ENCODE peak calls at places on chromosomes 1 and 21, in four cellular contexts. One of them, this sample, is unnamed.

GRCh38 chr1:2368053-2368744 is 23.2 kb downstream of the MORN1 start:
- DNase-seq in K562: no peak
- DNase-seq in GM12878: no peak
- DNase-seq in HepG2: no peak
- DNase-seq in this sample: no peak

GRCh38 chr21:31220567-31220966 is 123.5 kb downstream of the TIAM1 start:
- DNase-seq in HepG2: peak
- DNase-seq in K562: no peak
- DNase-seq in GM12878: no peak
- DNase-seq in this sample: no peak

GRCh38 chr1:77473690-77474089 is 191.9 kb downstream of the AK5 start:
- DNase-seq in K562: no peak
- DNase-seq in HepG2: no peak
- DNase-seq in GM12878: no peak
- DNase-seq in this sample: no peak

GRCh38 chr1:21175670-21176581 is 771 bp downstream of the EIF4G3 start:
- DNase-seq in K562: peak
- DNase-seq in GM12878: no peak
- DNase-seq in HepG2: no peak
- DNase-seq in this sample: no peak

GRCh38 chr1:229717774-229718173 is 91.7 kb downstream of the URB2 start:
- DNase-seq in K562: no peak
- DNase-seq in GM12878: no peak
- DNase-seq in HepG2: peak
- DNase-seq in this sample: no peak

GRCh38 chr1:8754993-8755392 is 62.4 kb downstream of the RERE start:
- DNase-seq in HepG2: peak
- DNase-seq in K562: no peak
- DNase-seq in GM12878: no peak
- DNase-seq in this sample: no peak

GRCh38 chr1:83060216-83060615 is 938.7 kb downstream of the TTLL7 start:
- DNase-seq in GM12878: no peak
- DNase-seq in K562: no peak
- DNase-seq in HepG2: no peak
- DNase-seq in this sample: peak

GRCh38 chr1:37556712-37557196 is at the start of gene DNALI1:
- DNase-seq in K562: peak
- DNase-seq in HepG2: peak
- DNase-seq in GM12878: no peak
- DNase-seq in this sample: peak

GRCh38 chr1:238621405-238621804 is 730.7 kb upstream of the ZP4 start:
- DNase-seq in HepG2: no peak
- DNase-seq in GM12878: no peak
- DNase-seq in K562: no peak
- DNase-seq in this sample: no peak

GRCh38 chr1:234835239-234835638 is 225.3 kb upstream of the IRF2BP2 start:
- DNase-seq in GM12878: no peak
- DNase-seq in HepG2: no peak
- DNase-seq in K562: no peak
- DNase-seq in this sample: no peak

GRCh38 chr1:20126806-20127440 is 7.6 kb upstream of the PLA2G2D start:
- DNase-seq in GM12878: no peak
- DNase-seq in K562: no peak
- DNase-seq in HepG2: no peak
- DNase-seq in this sample: no peak

GRCh38 chr21:26072891-26073615 is 97.5 kb downstream of the APP start:
- DNase-seq in K562: no peak
- DNase-seq in HepG2: no peak
- DNase-seq in GM12878: no peak
- DNase-seq in this sample: no peak

GRCh38 chr1:218304281-218305039 is 19.4 kb downstream of the RRP15 start:
- DNase-seq in GM12878: no peak
- DNase-seq in HepG2: no peak
- DNase-seq in K562: peak
- DNase-seq in this sample: peak

GRCh38 chr1:3016641-3017439 is 4.4 kb upstream of the ACTRT2 start:
- DNase-seq in GM12878: no peak
- DNase-seq in K562: no peak
- DNase-seq in HepG2: no peak
- DNase-seq in this sample: no peak

GRCh38 chr1:89552481-89553194 is 28.0 kb downstream of the LRRC8B start:
- DNase-seq in GM12878: peak
- DNase-seq in K562: no peak
- DNase-seq in HepG2: no peak
- DNase-seq in this sample: no peak

GRCh38 chr1:206501881-206502280 is 5.5 kb upstream of the RASSF5 start:
- DNase-seq in K562: no peak
- DNase-seq in HepG2: no peak
- DNase-seq in GM12878: no peak
- DNase-seq in this sample: no peak

GRCh38 chr1:100530901-100531487 is 6.9 kb upstream of the GPR88 start:
- DNase-seq in K562: no peak
- DNase-seq in HepG2: no peak
- DNase-seq in GM12878: peak
- DNase-seq in this sample: no peak

GRCh38 chr1:170959385-170959784 is 24.1 kb downstream of the MROH9 start:
- DNase-seq in GM12878: no peak
- DNase-seq in HepG2: no peak
- DNase-seq in K562: no peak
- DNase-seq in this sample: no peak

GRCh38 chr1:150388241-150388640 is 24.3 kb downstream of the RPRD2 start:
- DNase-seq in GM12878: no peak
- DNase-seq in K562: no peak
- DNase-seq in HepG2: no peak
- DNase-seq in this sample: no peak

GRCh38 chr1:235649722-235650163 is at the start of gene GNG4:
- DNase-seq in HepG2: no peak
- DNase-seq in K562: no peak
- DNase-seq in GM12878: no peak
- DNase-seq in this sample: peak

GRCh38 chr1:178151831-178152230 is 57.9 kb downstream of the RASAL2 start:
- DNase-seq in HepG2: no peak
- DNase-seq in GM12878: no peak
- DNase-seq in K562: no peak
- DNase-seq in this sample: no peak

GRCh38 chr1:47536646-47537118 is 98.8 kb downstream of the FOXD2 start:
- DNase-seq in HepG2: no peak
- DNase-seq in GM12878: no peak
- DNase-seq in K562: no peak
- DNase-seq in this sample: peak

GRCh38 chr1:153749408-153750005 is 21.7 kb downstream of the INTS3 start:
- DNase-seq in HepG2: peak
- DNase-seq in GM12878: peak
- DNase-seq in K562: peak
- DNase-seq in this sample: peak

GRCh38 chr1:8197493-8198282 is 120.2 kb upstream of the SLC45A1 start:
- DNase-seq in GM12878: no peak
- DNase-seq in HepG2: peak
- DNase-seq in K562: peak
- DNase-seq in this sample: no peak

GRCh38 chr21:35309316-35309715 is 260.2 kb upstream of the RUNX1 start:
- DNase-seq in K562: no peak
- DNase-seq in GM12878: no peak
- DNase-seq in HepG2: no peak
- DNase-seq in this sample: no peak

GRCh38 chr1:212302745-212303383 is 17.7 kb downstream of the PPP2R5A start:
- DNase-seq in GM12878: no peak
- DNase-seq in HepG2: no peak
- DNase-seq in K562: no peak
- DNase-seq in this sample: no peak

GRCh38 chr1:91597215-91597614 is 96.6 kb downstream of the CDC7 start:
- DNase-seq in HepG2: no peak
- DNase-seq in GM12878: no peak
- DNase-seq in K562: no peak
- DNase-seq in this sample: no peak

GRCh38 chr1:35398739-35399138 is 130.2 kb downstream of the ZMYM4 start:
- DNase-seq in HepG2: no peak
- DNase-seq in K562: no peak
- DNase-seq in GM12878: no peak
- DNase-seq in this sample: no peak

GRCh38 chr1:247482747-247483146 is 24.8 kb upstream of the OR2B11 start:
- DNase-seq in HepG2: no peak
- DNase-seq in GM12878: no peak
- DNase-seq in K562: no peak
- DNase-seq in this sample: no peak
- TF ChIP-seq BHLHE40 in HepG2: no peak
- TF ChIP-seq BHLHE40 in GM12878: no peak
- TF ChIP-seq BHLHE40 in K562: no peak
- TF ChIP-seq BHLHE40 in this sample: no peak

GRCh38 chr1:23525558-23526174 is 5.4 kb downstream of the E2F2 start:
- DNase-seq in K562: no peak
- DNase-seq in GM12878: no peak
- DNase-seq in HepG2: no peak
- DNase-seq in this sample: no peak
- TF ChIP-seq SP1 in K562: no peak
- TF ChIP-seq SP1 in GM12878: no peak
- TF ChIP-seq SP1 in HepG2: no peak
- TF ChIP-seq SP1 in this sample: no peak

GRCh38 chr1:34013136-34013535 is 149.3 kb downstream of the HMGB4 start:
- DNase-seq in GM12878: no peak
- DNase-seq in HepG2: no peak
- DNase-seq in K562: no peak
- DNase-seq in this sample: no peak

GRCh38 chr1:34013958-34014737 is 150.3 kb downstream of the HMGB4 start:
- DNase-seq in HepG2: no peak
- DNase-seq in K562: peak
- DNase-seq in GM12878: no peak
- DNase-seq in this sample: peak

DNA sequence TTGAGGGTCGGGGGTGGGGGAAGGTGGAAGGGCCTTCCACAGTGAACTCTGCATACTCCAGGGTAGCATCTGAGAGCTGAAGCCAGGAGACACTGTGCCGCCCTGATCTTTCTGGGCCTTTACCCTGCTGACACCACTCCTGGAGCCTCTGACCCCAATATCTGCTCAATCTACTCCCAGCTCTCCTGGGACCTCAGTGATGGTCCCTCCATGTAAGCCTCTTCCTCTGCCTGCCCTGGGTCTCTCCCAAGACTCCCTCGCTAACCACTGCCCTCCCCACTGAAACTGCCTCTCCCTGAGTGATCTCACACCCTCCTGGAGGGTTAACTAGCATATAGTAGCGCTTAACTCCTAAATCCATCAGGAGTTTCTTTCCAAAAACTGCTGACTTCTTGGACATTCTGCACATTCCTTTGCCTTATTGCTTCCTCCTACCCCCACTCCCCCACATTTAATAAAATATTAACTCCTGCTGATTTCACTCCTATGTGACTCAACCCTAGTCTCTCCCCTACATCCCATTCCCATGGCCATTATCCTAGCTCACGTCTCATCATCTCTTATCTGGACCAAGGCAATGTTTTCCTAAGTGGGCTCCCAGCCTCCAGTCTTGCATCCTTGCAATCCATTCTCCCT is 145.6 kb downstream of the HMGB4 start:
- DNase-seq in GM12878: no peak
- DNase-seq in HepG2: no peak
- DNase-seq in K562: no peak
- DNase-seq in this sample: no peak
- TF ChIP-seq BHLHE40 in GM12878: no peak
- TF ChIP-seq BHLHE40 in HepG2: no peak
- TF ChIP-seq BHLHE40 in K562: no peak
- TF ChIP-seq BHLHE40 in this sample: no peak

GRCh38 chr1:243730499-243731150 is 119.4 kb downstream of the AKT3 start:
- DNase-seq in GM12878: no peak
- DNase-seq in HepG2: no peak
- DNase-seq in K562: no peak
- DNase-seq in this sample: no peak
- TF ChIP-seq SP1 in GM12878: no peak
- TF ChIP-seq SP1 in HepG2: no peak
- TF ChIP-seq SP1 in K562: no peak
- TF ChIP-seq SP1 in this sample: no peak

GRCh38 chr1:198880818-198881597 is 242.2 kb downstream of the PTPRC start:
- DNase-seq in K562: no peak
- DNase-seq in GM12878: no peak
- DNase-seq in HepG2: peak
- DNase-seq in this sample: no peak
- TF ChIP-seq BHLHE40 in K562: no peak
- TF ChIP-seq BHLHE40 in GM12878: no peak
- TF ChIP-seq BHLHE40 in HepG2: no peak
- TF ChIP-seq BHLHE40 in this sample: no peak

GRCh38 chr1:69567847-69568434 is at the start of gene LRRC7:
- DNase-seq in GM12878: no peak
- DNase-seq in K562: peak
- DNase-seq in HepG2: no peak
- DNase-seq in this sample: peak
- TF ChIP-seq SP1 in GM12878: no peak
- TF ChIP-seq SP1 in K562: no peak
- TF ChIP-seq SP1 in HepG2: no peak
- TF ChIP-seq SP1 in this sample: no peak

This sample was measured in HEK293T.